ENCODE peak calls at places on chromosomes 11 and 22, in eight cellular contexts. P is naive thymus-derived CD4-positive, alpha-beta T cell; U is upper lobe of right lung; N is endodermal cell; F is hepatocyte; S is MM.1S; M is uterus; O is left ventricle myocardium inferior. X is an unnamed sample.
A peak's percentile ranks its signal among the peaks of the same experiment; 100 is the strongest.

GRCh38 chr22:33756508-33756949 is 163.7 kb downstream of the LARGE1 start:
- DNase-seq in P (no peak), U (no peak), N (peak; percentile 76), F (peak; percentile 9), S (no peak), M (no peak), O (no peak), X (no peak)

GRCh38 chr22:46945481-46945880 is 183.0 kb downstream of the TBC1D22A start:
- DNase-seq in P (no peak), U (no peak), N (no peak), F (no peak), S (no peak), M (no peak), O (no peak), X (peak; percentile 44)

GRCh38 chr11:126468102-126468521 is 112.6 kb downstream of the ST3GAL4 start:
- DNase-seq in P (no peak), U (no peak), N (no peak), F (no peak), S (no peak), M (no peak), O (peak; percentile 27), X (no peak)

GRCh38 chr11:26522912-26523610 is 49.0 kb downstream of the MUC15 start:
- DNase-seq in P (no peak), U (no peak), N (peak; percentile 68), F (peak; percentile 30), S (peak; percentile 24), M (no peak), O (no peak), X (no peak)

GRCh38 chr11:19723572-19724342 is 11.1 kb downstream of the NAV2 start:
- DNase-seq in P (no peak), U (peak; percentile 70), N (no peak), F (peak; percentile 22), S (no peak), M (peak; percentile 29), O (no peak), X (no peak)

GRCh38 chr11:93770160-93770559 is 13.9 kb upstream of the MED17 start:
- DNase-seq in P (no peak), U (no peak), N (no peak), F (no peak), S (no peak), M (no peak), O (no peak), X (no peak)

GRCh38 chr11:120404495-120404894 is 68.3 kb downstream of the ARHGEF12 start:
- DNase-seq in P (no peak), U (no peak), N (no peak), F (no peak), S (no peak), M (no peak), O (no peak), X (no peak)

GRCh38 chr11:128512478-128513127 is 74.8 kb downstream of the ETS1 start:
- DNase-seq in P (no peak), U (no peak), N (no peak), F (no peak), S (no peak), M (no peak), O (no peak), X (no peak)

GRCh38 chr11:78932757-78933156 is 358.1 kb upstream of the NARS2 start:
- DNase-seq in P (no peak), U (no peak), N (no peak), F (no peak), S (no peak), M (no peak), O (no peak), X (no peak)

GRCh38 chr11:22340803-22341581 is 2.8 kb downstream of the SLC17A6 start:
- DNase-seq in P (no peak), U (peak; percentile 46), N (peak; percentile 78), F (no peak), S (no peak), M (no peak), O (no peak), X (no peak)

GRCh38 chr11:75014129-75014528 is 25.4 kb downstream of the NEU3 start:
- DNase-seq in P (no peak), U (no peak), N (no peak), F (peak; percentile 18), S (no peak), M (no peak), O (no peak), X (no peak)

GRCh38 chr11:60946601-60947265 is 5.2 kb downstream of the SLC15A3 start:
- DNase-seq in P (no peak), U (no peak), N (no peak), F (no peak), S (no peak), M (no peak), O (no peak), X (no peak)

GRCh38 chr22:29199702-29200400 is 5.8 kb upstream of the EMID1 start:
- DNase-seq in P (no peak), U (no peak), N (no peak), F (no peak), S (no peak), M (no peak), O (no peak), X (no peak)

GRCh38 chr11:19498986-19499669 is 213.5 kb upstream of the NAV2 start:
- DNase-seq in P (no peak), U (no peak), N (no peak), F (peak; percentile 17), S (no peak), M (no peak), O (no peak), X (no peak)

GRCh38 chr11:34926101-34926830 is 9.8 kb downstream of the PDHX start:
- DNase-seq in P (peak; percentile 61), U (no peak), N (no peak), F (peak; percentile 51), S (peak; percentile 47), M (no peak), O (no peak), X (no peak)

GRCh38 chr11:108697872-108698473 is 33.1 kb downstream of the DDX10 start:
- DNase-seq in P (peak; percentile 25), U (no peak), N (peak; percentile 76), F (peak; percentile 78), S (peak; percentile 57), M (peak; percentile 36), O (no peak), X (no peak)

GRCh38 chr11:124556828-124557227 is 13.0 kb upstream of the OR8A1 start:
- DNase-seq in P (no peak), U (no peak), N (no peak), F (no peak), S (no peak), M (no peak), O (no peak), X (no peak)

GRCh38 chr11:65571940-65572339 is 398 bp upstream of the FAM89B start:
- DNase-seq in P (peak; percentile 42), U (no peak), N (peak; percentile 88), F (peak; percentile 70), S (peak; percentile 51), M (no peak), O (no peak), X (no peak)

GRCh38 chr11:65574147-65574962 is 1.5 kb upstream of the EHBP1L1 start:
- DNase-seq in P (peak; percentile 83), U (peak; percentile 96), N (peak; percentile 97), F (peak; percentile 95), S (peak; percentile 94), M (peak; percentile 90), O (peak; percentile 94), X (peak; percentile 95)

GRCh38 chr11:65572356-65573043 is at the start of gene FAM89B:
- DNase-seq in P (peak; percentile 88), U (peak; percentile 96), N (peak; percentile 94), F (peak; percentile 93), S (peak; percentile 89), M (peak; percentile 94), O (peak; percentile 95), X (peak; percentile 94)

GRCh38 chr11:65574963-65575567 is 788 bp upstream of the EHBP1L1 start:
- DNase-seq in P (no peak), U (no peak), N (peak; percentile 70), F (peak; percentile 71), S (peak; percentile 68), M (no peak), O (no peak), X (no peak)

DNA sequence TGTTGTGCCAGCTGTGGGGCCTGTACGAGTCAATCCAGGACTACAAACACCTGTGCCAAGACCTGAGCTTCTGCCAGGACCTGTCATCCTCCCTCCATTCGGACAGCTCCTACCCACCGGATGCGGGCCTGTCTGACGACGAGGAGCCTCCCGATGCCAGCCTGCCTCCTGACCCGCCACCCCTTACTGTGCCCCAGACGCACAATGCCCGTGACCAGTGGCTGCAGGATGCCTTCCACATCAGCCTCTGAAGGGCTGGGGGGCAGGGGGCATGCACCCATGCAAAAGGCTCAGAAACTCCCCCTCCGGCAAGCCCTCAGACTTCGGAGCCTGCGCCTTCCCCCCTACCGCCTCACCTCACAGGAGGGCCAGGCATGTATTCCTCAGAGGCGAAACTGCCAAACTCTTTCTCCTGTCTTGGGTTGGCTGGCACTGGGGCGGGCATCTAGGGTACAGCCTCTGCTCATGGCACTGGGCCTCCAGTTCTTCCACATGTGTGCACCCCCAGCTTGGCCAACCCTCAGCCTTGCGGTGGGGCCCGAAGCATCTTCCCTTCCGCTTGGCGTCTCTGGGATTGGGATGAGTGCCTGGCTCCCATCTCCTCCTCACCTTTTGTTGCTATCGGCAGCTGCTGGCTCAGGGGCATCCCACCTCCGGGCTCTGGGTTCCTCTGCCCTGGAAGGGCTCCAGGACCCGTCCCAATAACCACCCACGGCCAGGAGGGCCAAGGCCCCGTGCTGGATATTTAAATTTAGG is 1.2 kb downstream of the FAM89B start:
- DNase-seq in P (no peak), U (no peak), N (no peak), F (no peak), S (peak; percentile 29), M (peak; percentile 59), O (no peak), X (no peak)
- H3K4me1 ChIP-seq in P (peaks cover 54% of the 10 kb centered on the region), U (peaks cover 62% of the 10 kb centered on the region), N (peaks cover 10% of the 10 kb centered on the region), F (peaks cover 65% of the 10 kb centered on the region), S (peaks cover 35% of the 10 kb centered on the region), M (peaks cover 12% of the 10 kb centered on the region), O (peaks cover 91% of the 10 kb centered on the region), X (peaks cover 3% of the 10 kb centered on the region)

DNA sequence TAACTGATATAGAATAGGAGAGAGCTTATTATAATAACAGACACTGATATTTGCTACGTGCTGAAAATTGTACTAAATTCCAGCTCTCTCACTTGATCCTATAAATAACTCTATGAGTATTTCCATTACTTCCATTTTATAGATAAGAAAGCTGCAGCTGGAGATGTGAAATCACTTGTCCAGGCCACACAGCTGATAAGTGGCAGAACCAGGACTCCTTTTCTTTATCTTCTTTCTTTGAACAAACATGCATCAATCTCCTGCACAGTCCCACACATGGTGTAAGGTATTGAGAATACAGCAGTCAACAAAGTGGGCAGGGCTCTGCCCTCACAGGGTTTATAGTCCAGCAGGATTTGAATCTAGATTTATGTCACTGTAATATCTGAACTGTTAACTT is 652.1 kb downstream of the NELL1 start:
- DNase-seq in P (no peak), U (no peak), N (no peak), F (no peak), S (no peak), M (no peak), O (no peak), X (no peak)
- H3K27ac ChIP-seq in P (no peak overlapping the region), U (no peak overlapping the region), N (no peak overlapping the region), F (no peak overlapping the region), S (no peak overlapping the region), M (no peak overlapping the region), O (no peak overlapping the region), X (no peak overlapping the region)

GRCh38 chr11:72702842-72703241 is 28.6 kb upstream of the PDE2A start:
- DNase-seq in P (no peak), U (peak; percentile 46), N (no peak), F (no peak), S (no peak), M (no peak), O (no peak), X (no peak)
- H3K4me1 ChIP-seq in P (no peaks in the 10 kb centered on the region), U (peaks cover 16% of the 10 kb centered on the region), N (peaks cover 3% of the 10 kb centered on the region), F (peaks cover 4% of the 10 kb centered on the region), S (no peaks in the 10 kb centered on the region), M (peaks cover 18% of the 10 kb centered on the region), O (peaks cover 50% of the 10 kb centered on the region), X (no peaks in the 10 kb centered on the region)

GRCh38 chr11:4495487-4495886 is 13.0 kb downstream of the OR52K1 start:
- DNase-seq in P (no peak), U (no peak), N (no peak), F (peak; percentile 41), S (no peak), M (no peak), O (no peak), X (no peak)
- H3K27ac ChIP-seq in P (no peak overlapping the region), U (no peak overlapping the region), N (no peak overlapping the region), F (no peak overlapping the region), S (no peak overlapping the region), M (no peak overlapping the region), O (no peak overlapping the region), X (no peak overlapping the region)

X was measured in right atrium auricular region.